ENCODE peak calls at places on chromosome 19, in nine cellular contexts. F is AG10803, E is psoas muscle, H is activated B cell treated with CpG ODN at 0.5 μM for 24 hours, Z is RWPE1, I is BJ, U is endodermal cell, J is IMR-90, A is A549. P is an unnamed sample.
A peak's percentile ranks its signal among the peaks of the same experiment; 100 is the strongest.

GRCh38 chr19:50548191-50549058 is 19.8 kb downstream of the LRRC4B start:
- DNase-seq in F (no peak), E (no peak), H (no peak), Z (no peak), I (no peak), U (no peak), J (no peak), A (no peak), P (no peak)

GRCh38 chr19:44525721-44526430 is 3.6 kb downstream of the CEACAM20 start:
- DNase-seq in F (no peak), E (no peak), H (no peak), Z (no peak), I (no peak), U (no peak), J (no peak), A (no peak), P (no peak)

GRCh38 chr19:42148270-42148669 is 16.0 kb upstream of the POU2F2 start:
- DNase-seq in F (no peak), E (no peak), H (no peak), Z (no peak), I (no peak), U (no peak), J (no peak), A (no peak), P (no peak)

GRCh38 chr19:2289714-2290435 is 7.9 kb upstream of the PEAK3 start:
- DNase-seq in F (no peak), E (peak; percentile 47), H (peak; percentile 69), Z (no peak), I (no peak), U (peak; percentile 70), J (no peak), A (no peak), P (no peak)

GRCh38 chr19:55210120-55210493 is 806 bp upstream of the PTPRH start:
- DNase-seq in F (peak; percentile 92), E (no peak), H (no peak), Z (peak; percentile 83), I (peak; percentile 95), U (no peak), J (peak; percentile 98), A (peak; percentile 96), P (no peak)

GRCh38 chr19:18415177-18415867 is 3.9 kb upstream of the SSBP4 start:
- DNase-seq in F (peak; percentile 88), E (peak; percentile 78), H (no peak), Z (no peak), I (no peak), U (no peak), J (peak; percentile 66), A (no peak), P (no peak)

GRCh38 chr19:10007366-10007765 is 2.9 kb downstream of the COL5A3 start:
- DNase-seq in F (peak; percentile 52), E (peak; percentile 62), H (no peak), Z (no peak), I (no peak), U (no peak), J (peak; percentile 47), A (no peak), P (no peak)

GRCh38 chr19:54373781-54374266 is 9.1 kb upstream of the LAIR1 start:
- DNase-seq in F (no peak), E (no peak), H (no peak), Z (no peak), I (no peak), U (no peak), J (no peak), A (no peak), P (no peak)

GRCh38 chr19:35437152-35437951 is 10.7 kb upstream of the FFAR2 start:
- DNase-seq in F (no peak), E (no peak), H (no peak), Z (no peak), I (no peak), U (no peak), J (no peak), A (peak; percentile 73), P (no peak)

DNA sequence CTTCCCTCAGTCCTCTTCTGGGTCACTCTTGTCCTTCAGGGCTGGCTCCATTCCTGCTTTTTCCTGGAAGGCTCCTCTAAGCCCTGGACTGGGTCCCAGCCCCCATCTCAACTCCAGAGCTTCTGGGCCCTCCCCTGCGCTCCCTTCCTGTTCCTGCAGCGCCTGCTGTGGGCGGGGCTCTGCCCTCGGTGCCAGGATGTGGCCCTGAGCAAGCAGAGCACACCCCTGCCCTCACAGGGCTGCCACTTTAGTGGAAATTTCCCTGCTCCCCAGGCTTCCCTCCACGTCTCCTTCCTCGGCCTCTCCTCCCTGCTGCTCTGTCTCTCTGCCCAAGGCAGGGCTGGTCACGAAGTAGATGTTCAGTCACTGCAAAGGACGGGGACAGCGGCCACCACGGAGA is 28.8 kb downstream of the DPF1 start:
- DNase-seq in F (no peak), E (no peak), H (no peak), Z (no peak), I (no peak), U (no peak), J (no peak), A (no peak), P (no peak)
- TF ChIP-seq CTCF in F (no peak), E (no peak), H (no peak), Z (no peak), I (no peak), U (no peak), J (no peak), A (no peak), P (no peak)

GRCh38 chr19:23996549-23996948 is 81.9 kb downstream of the ZNF726 start:
- DNase-seq in F (no peak), E (no peak), H (no peak), Z (no peak), I (no peak), U (peak; percentile 66), J (no peak), A (peak; percentile 48), P (no peak)
- TF ChIP-seq CTCF in F (peak; percentile 34), E (no peak), H (no peak), Z (no peak), I (peak; percentile 26), U (peak; percentile 64), J (peak; percentile 17), A (no peak), P (peak; percentile 25)

GRCh38 chr19:58519355-58520256 is at the start of gene ZBTB45:
- DNase-seq in F (peak; percentile 97), E (peak; percentile 90), H (peak; percentile 88), Z (peak; percentile 88), I (peak; percentile 77), U (peak; percentile 97), J (peak; percentile 96), A (peak; percentile 99), P (peak; percentile 89)

GRCh38 chr19:58516964-58517833 is 2.4 kb downstream of the ZBTB45 start:
- DNase-seq in F (no peak), E (no peak), H (no peak), Z (no peak), I (no peak), U (no peak), J (no peak), A (no peak), P (no peak)

GRCh38 chr19:58519087-58519354 is 589 bp downstream of the ZBTB45 start:
- DNase-seq in F (peak; percentile 73), E (peak; percentile 68), H (peak; percentile 28), Z (peak; percentile 75), I (peak; percentile 8), U (peak; percentile 91), J (peak; percentile 74), A (peak; percentile 85), P (peak; percentile 51)

GRCh38 chr19:58520257-58520599 is 618 bp upstream of the ZBTB45 start:
- DNase-seq in F (no peak), E (no peak), H (no peak), Z (no peak), I (no peak), U (no peak), J (no peak), A (no peak), P (no peak)

GRCh38 chr19:58518261-58519086 is 1.1 kb downstream of the ZBTB45 start:
- DNase-seq in F (no peak), E (no peak), H (no peak), Z (no peak), I (no peak), U (no peak), J (no peak), A (no peak), P (no peak)
- TF ChIP-seq CTCF in F (no peak), E (no peak), H (no peak), Z (no peak), I (no peak), U (no peak), J (no peak), A (no peak), P (no peak)

GRCh38 chr19:58084596-58085347 is 13.3 kb downstream of the ZSCAN18 start:
- DNase-seq in F (no peak), E (no peak), H (no peak), Z (no peak), I (no peak), U (no peak), J (no peak), A (no peak), P (no peak)

GRCh38 chr19:58085348-58085875 is 12.6 kb downstream of the ZSCAN18 start:
- DNase-seq in F (no peak), E (no peak), H (no peak), Z (no peak), I (no peak), U (no peak), J (no peak), A (no peak), P (no peak)

GRCh38 chr19:58079792-58080191 is 18.2 kb downstream of the ZSCAN18 start:
- DNase-seq in F (no peak), E (no peak), H (no peak), Z (no peak), I (no peak), U (no peak), J (no peak), A (no peak), P (no peak)
- TF ChIP-seq CTCF in F (no peak), E (no peak), H (no peak), Z (no peak), I (no peak), U (no peak), J (no peak), A (no peak), P (no peak)

GRCh38 chr19:13154911-13155471 is 4.8 kb downstream of the IER2 start:
- DNase-seq in F (peak; percentile 69), E (peak; percentile 69), H (peak; percentile 64), Z (peak; percentile 86), I (no peak), U (peak; percentile 94), J (peak; percentile 65), A (no peak), P (peak; percentile 93)
- TF ChIP-seq CTCF in F (peak; percentile 40), E (no peak), H (no peak), Z (peak; percentile 39), I (peak; percentile 38), U (peak; percentile 70), J (peak; percentile 12), A (peak; percentile 15), P (peak; percentile 30)

P was measured in progenitor cell of endocrine pancreas.